ENCODE peak calls at places on chromosomes 3 and 15, in seven cellular contexts. I is psoas muscle, L is chondrocyte, T is cardiac muscle cell, J is fibroblast of villous mesenchyme, O is HFF-Myc, S is astrocyte of the spinal cord. Z is an unnamed sample.

GRCh38 chr15:56040081-56041035 is 46.9 kb upstream of the NEDD4 start:
- DNase-seq in J (peak), L (no peak), T (peak), I (peak), S (peak), O (peak), Z (peak)

GRCh38 chr15:42012937-42013482 is 7.8 kb downstream of the PLA2G4E start:
- DNase-seq in I (peak), S (no peak), O (no peak), J (no peak), T (no peak), L (peak), Z (peak)

GRCh38 chr3:134667956-134668355 is 17.1 kb upstream of the KY start:
- DNase-seq in T (no peak), S (no peak), O (no peak), I (no peak), J (no peak), L (no peak), Z (no peak)

GRCh38 chr15:72319360-72319984 is 485 bp downstream of the CELF6 start:
- DNase-seq in O (no peak), J (peak), L (no peak), T (peak), S (peak), I (peak), Z (peak)

GRCh38 chr3:48563382-48563918 is at the start of gene UCN2:
- DNase-seq in O (no peak), L (no peak), S (peak), T (peak), I (no peak), J (peak), Z (no peak)

GRCh38 chr3:109863701-109864100 is 526.4 kb upstream of the DPPA4 start:
- DNase-seq in S (no peak), J (no peak), L (no peak), I (no peak), O (no peak), T (no peak), Z (no peak)

GRCh38 chr15:55868707-55869106 is 124.7 kb downstream of the NEDD4 start:
- DNase-seq in J (no peak), I (no peak), L (no peak), T (no peak), S (no peak), O (no peak), Z (no peak)

GRCh38 chr15:93321881-93322282 is 232.9 kb upstream of the RGMA start:
- DNase-seq in T (no peak), J (no peak), O (no peak), S (peak), I (no peak), L (no peak), Z (peak)

GRCh38 chr3:64214002-64214696 is 11.1 kb downstream of the PRICKLE2 start:
- DNase-seq in J (peak), S (peak), I (peak), L (no peak), T (peak), O (peak), Z (no peak)

GRCh38 chr3:189304465-189305341 is 132.9 kb downstream of the TPRG1 start:
- DNase-seq in O (no peak), T (peak), J (peak), S (peak), L (no peak), I (no peak), Z (peak)

GRCh38 chr3:104297617-104298016 is 1069.1 kb upstream of the ALCAM start:
- DNase-seq in S (no peak), J (no peak), I (no peak), O (no peak), T (no peak), L (no peak), Z (no peak)

GRCh38 chr3:153162513-153163348 is 705 bp downstream of the RAP2B start:
- DNase-seq in I (peak), J (peak), T (peak), L (no peak), S (peak), O (no peak), Z (peak)

GRCh38 chr15:34791701-34792100 is 3.6 kb downstream of the ACTC1 start:
- DNase-seq in I (no peak), T (no peak), J (no peak), O (no peak), L (no peak), S (no peak), Z (no peak)

GRCh38 chr3:50365080-50365841 is 5.9 kb upstream of the TMEM115 start:
- DNase-seq in T (peak), S (peak), L (no peak), O (no peak), I (peak), J (peak), Z (peak)

GRCh38 chr15:89912145-89912673 is 543 bp downstream of the ARPIN start:
- DNase-seq in J (peak), L (no peak), T (peak), S (peak), I (peak), O (no peak), Z (peak)

GRCh38 chr15:62472616-62473299 is 307.7 kb upstream of the C2CD4B start:
- DNase-seq in I (peak), T (no peak), S (no peak), L (no peak), J (peak), O (no peak), Z (no peak)

GRCh38 chr15:84006467-84006866 is 229.1 kb upstream of the GOLGA6L4 start:
- DNase-seq in O (no peak), I (no peak), T (peak), J (peak), S (no peak), L (no peak), Z (no peak)

GRCh38 chr3:61894988-61895935 is 333.9 kb downstream of the PTPRG start:
- DNase-seq in T (peak), O (peak), J (peak), S (peak), L (no peak), I (no peak), Z (peak)

GRCh38 chr3:62159693-62160092 is 213.7 kb downstream of the FEZF2 start:
- DNase-seq in T (peak), J (peak), I (peak), L (no peak), S (peak), O (no peak), Z (peak)

GRCh38 chr15:27082019-27082418 is 111.0 kb downstream of the GABRG3 start:
- DNase-seq in T (no peak), S (no peak), I (no peak), J (no peak), O (no peak), L (no peak), Z (no peak)

GRCh38 chr15:61222010-61222409 is 7.1 kb downstream of the RORA start:
- DNase-seq in J (no peak), S (no peak), O (no peak), T (no peak), I (no peak), L (no peak), Z (no peak)

GRCh38 chr15:67048281-67049279 is 16.8 kb upstream of the SMAD3 start:
- DNase-seq in S (peak), T (peak), J (peak), I (no peak), O (no peak), L (no peak), Z (no peak)

GRCh38 chr15:38707802-38708671 is 143.4 kb upstream of the RASGRP1 start:
- DNase-seq in L (no peak), J (peak), I (no peak), O (no peak), T (peak), S (peak), Z (no peak)

GRCh38 chr3:4983739-4984510 is 4.7 kb downstream of the BHLHE40 start:
- DNase-seq in L (no peak), S (peak), J (peak), T (peak), I (peak), O (no peak), Z (no peak)

DNA sequence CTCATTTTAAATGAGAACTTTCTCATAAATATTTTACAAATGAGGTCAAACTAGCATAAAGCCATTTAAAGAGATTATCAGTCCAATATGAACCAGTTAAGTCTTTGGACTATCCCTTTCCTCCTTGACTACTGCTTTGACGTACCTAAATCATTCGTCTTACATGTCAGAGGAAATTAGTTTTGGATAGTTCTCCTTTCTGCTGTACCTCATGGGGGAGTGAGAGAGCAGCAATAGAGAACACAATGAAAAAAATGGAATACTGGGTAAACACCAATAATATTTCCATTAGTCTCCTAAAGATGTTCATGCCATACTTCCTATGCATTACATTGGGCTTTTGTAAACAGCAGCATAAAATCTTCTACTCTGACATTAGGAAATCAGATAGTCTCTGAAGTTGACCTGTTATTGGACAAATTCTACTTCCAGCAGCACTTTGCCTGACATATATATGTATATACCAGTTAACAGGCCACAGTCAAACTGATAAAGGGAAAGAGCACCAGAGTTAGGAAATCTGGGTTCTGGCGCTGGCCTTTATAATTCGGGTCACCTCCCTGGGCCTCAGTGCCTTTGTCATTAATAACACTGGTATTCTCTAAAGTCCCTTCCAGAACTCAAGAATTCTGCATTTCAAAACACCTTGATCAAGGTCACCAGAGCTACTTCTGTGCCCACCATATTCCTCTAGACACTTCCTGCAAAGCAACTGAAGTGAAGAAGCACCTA is 26.8 kb downstream of the TIMMDC1 start:
- DNase-seq in S (peak), T (peak), O (no peak), J (no peak), I (no peak), L (no peak), Z (no peak)
- TF ChIP-seq CTCF in S (peak), T (peak), O (no peak), J (peak), I (peak), L (peak), Z (no peak)

DNA sequence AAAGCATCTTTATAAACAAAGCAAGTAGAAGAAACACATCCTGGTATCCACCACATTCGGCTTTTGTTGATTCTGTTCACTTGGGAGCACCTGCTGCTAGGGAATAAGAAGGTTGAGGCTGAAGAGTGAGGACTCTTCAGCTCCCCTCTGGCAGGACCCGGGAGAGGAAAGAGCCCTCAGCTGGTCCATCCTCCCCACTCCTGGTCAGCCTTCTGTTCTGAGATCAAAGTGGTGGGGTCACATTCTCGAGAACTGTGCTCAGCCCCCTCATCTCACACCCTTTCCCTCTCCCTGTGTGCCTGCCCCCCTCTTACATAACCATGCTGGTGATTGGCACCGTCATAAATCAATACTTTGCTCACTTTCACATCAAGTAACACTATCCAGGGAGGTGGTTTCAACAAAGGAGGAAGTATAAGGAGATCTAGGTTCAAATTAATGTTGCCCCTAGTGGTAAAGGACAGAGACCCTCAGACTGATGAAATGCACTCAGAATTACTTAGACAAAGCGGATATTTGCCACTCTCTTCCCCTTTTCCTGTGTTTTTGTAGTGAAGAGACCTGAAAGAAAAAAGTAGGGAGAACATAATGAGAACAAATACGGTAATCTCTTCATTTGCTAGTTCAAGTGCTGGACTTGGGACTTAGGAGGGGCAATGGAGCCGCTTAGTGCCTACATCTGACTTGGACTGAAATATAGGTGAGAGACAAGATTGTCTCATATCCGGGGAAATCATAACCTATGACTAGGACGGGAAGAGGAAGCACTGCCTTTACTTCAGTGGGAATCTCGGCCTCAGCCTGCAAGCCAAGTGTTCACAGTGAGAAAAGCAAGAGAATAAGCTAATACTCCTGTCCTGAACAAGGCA is at the start of gene NR1I2:
- DNase-seq in I (no peak), S (no peak), J (no peak), L (no peak), O (no peak), T (no peak), Z (no peak)
- TF ChIP-seq CTCF in I (no peak), S (no peak), J (no peak), L (no peak), O (no peak), T (no peak), Z (no peak)

GRCh38 chr3:125075738-125076137 is 19.9 kb upstream of the HEG1 start:
- DNase-seq in S (no peak), I (no peak), O (no peak), L (no peak), T (no peak), J (no peak), Z (peak)
- TF ChIP-seq CTCF in S (peak), I (no peak), O (no peak), L (no peak), T (no peak), J (peak), Z (no peak)

GRCh38 chr3:39141211-39141995 is 12.0 kb downstream of the CSRNP1 start:
- DNase-seq in S (no peak), L (peak), O (no peak), J (peak), I (peak), T (peak), Z (peak)
- TF ChIP-seq CTCF in S (no peak), L (no peak), O (no peak), J (no peak), I (no peak), T (no peak), Z (no peak)

DNA sequence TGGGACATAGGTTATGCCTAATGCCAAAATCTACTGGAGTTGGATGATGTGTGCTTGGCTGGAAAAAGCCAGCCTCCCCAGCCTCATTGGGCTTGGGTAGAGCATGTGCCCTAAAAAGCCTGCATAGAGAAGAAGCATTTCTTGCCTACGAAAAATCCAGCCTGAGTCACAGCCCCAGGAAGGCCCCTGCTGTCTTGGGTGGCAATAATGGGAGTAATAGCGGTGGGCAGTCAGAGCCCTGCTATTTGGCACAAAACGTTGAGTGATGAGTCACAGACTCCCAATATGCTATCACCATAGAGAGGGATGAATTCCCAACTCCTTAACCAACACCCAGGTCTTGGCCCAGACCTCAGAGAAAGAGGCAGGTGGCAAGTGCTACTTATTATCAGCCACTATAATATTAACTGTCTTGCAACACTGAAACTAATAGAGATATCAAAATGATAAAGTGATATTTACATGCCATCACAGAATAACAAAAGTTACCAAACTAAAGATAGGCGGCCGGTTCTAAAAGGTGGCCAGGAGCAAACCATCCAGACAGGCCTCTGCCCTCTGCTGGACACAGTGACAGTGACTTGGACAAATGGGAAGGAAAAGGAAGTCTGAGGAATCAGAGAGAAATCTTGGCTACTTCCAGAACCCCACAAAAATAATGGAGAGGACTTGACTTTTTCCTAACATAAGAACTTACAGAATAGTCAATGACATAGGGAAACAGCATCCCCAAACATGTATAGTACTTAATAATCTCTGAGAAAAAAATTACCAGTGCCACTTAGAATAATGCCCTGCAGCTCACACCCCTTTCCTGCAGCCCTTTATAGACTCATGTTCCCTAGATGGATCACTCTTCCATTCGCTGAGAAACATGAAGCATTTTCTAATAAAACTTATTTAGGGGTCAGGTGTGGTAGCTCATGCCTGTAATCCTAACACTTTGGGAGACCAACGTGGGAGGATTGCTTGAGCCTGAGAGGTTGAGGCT is 51.9 kb upstream of the MUC13 start:
- DNase-seq in I (no peak), J (peak), T (peak), O (peak), L (no peak), S (peak), Z (no peak)
- TF ChIP-seq CTCF in I (peak), J (peak), T (peak), O (peak), L (peak), S (peak), Z (no peak)

GRCh38 chr3:43236008-43236407 is 50.3 kb upstream of the SNRK start:
- DNase-seq in T (no peak), O (no peak), J (no peak), L (no peak), S (no peak), I (no peak), Z (no peak)

GRCh38 chr3:43231276-43232000 is 54.9 kb upstream of the SNRK start:
- DNase-seq in O (no peak), L (no peak), J (peak), S (peak), I (no peak), T (peak), Z (no peak)

GRCh38 chr3:43238801-43239200 is 47.5 kb upstream of the SNRK start:
- DNase-seq in I (no peak), O (no peak), J (no peak), T (no peak), S (no peak), L (no peak), Z (no peak)

DNA sequence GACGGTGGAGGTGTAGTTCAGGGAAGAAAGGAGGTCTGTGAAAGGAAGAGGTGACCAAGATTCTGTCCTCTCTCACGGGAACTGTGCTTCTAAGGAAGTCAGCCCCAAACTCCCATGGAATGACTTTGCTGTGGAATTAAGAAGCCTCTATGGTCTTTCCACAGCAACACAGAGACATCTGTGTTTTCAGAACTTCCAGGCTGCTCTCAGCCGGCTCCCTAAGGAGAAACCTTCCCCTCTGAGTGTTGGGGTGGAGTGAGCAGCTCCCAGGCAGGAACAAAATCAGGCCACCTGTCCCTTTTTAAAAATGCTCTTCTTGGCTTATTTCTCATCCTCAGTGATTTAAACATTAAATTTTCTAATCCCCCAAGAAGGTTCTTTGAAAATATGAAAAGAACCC is 53.3 kb upstream of the SNRK start:
- DNase-seq in T (no peak), I (no peak), L (no peak), S (no peak), J (no peak), O (no peak), Z (no peak)
- TF ChIP-seq CTCF in T (no peak), I (no peak), L (no peak), S (no peak), J (no peak), O (no peak), Z (no peak)

Z was measured in upper lobe of left lung.